ENCODE peak calls at places on chromosomes 11 and 22, in seven cellular contexts. O is hepatic stellate cell; G is progenitor cell of endocrine pancreas; E is posterior vena cava; V is H9; M is upper lobe of right lung; R is naive thymus-derived CD8-positive, alpha-beta T cell. J is an unnamed sample.

GRCh38 chr11:119474682-119475596 is 52.0 kb upstream of the THY1 start:
- DNase-seq in E (peak), V (peak), R (peak), G (peak), O (peak), M (no peak), J (peak)

GRCh38 chr11:130785376-130786110 is 130.7 kb downstream of the SNX19 start:
- DNase-seq in G (no peak), M (no peak), V (no peak), E (no peak), R (no peak), O (no peak), J (no peak)

GRCh38 chr11:65633390-65634139 is 4.3 kb upstream of the SIPA1 start:
- DNase-seq in V (no peak), G (no peak), O (no peak), M (no peak), E (no peak), R (no peak), J (no peak)

GRCh38 chr22:50396751-50397370 is 53.7 kb downstream of the PPP6R2 start:
- DNase-seq in O (no peak), G (no peak), E (no peak), R (no peak), M (no peak), V (no peak), J (no peak)

GRCh38 chr11:73184953-73185671 is 33.0 kb upstream of the P2RY2 start:
- DNase-seq in E (peak), M (peak), O (peak), R (peak), V (peak), G (peak), J (peak)

GRCh38 chr11:11867720-11868119 is 25.9 kb downstream of the USP47 start:
- DNase-seq in M (no peak), V (no peak), R (no peak), E (no peak), O (no peak), G (no peak), J (no peak)

GRCh38 chr11:28058333-28058732 is 49.6 kb downstream of the KIF18A start:
- DNase-seq in E (no peak), O (no peak), R (no peak), M (no peak), V (no peak), G (no peak), J (no peak)

GRCh38 chr11:33682446-33682845 is 18.2 kb downstream of the C11orf91 start:
- DNase-seq in R (no peak), G (no peak), V (no peak), M (no peak), E (no peak), O (no peak), J (no peak)

GRCh38 chr11:115362997-115363396 is 141.2 kb downstream of the CADM1 start:
- DNase-seq in E (no peak), M (no peak), G (no peak), O (no peak), R (no peak), V (no peak), J (no peak)

GRCh38 chr11:60970369-60970774 is 1.1 kb upstream of the CD6 start:
- DNase-seq in M (peak), G (peak), V (peak), E (peak), R (peak), O (peak), J (no peak)

GRCh38 chr11:115126092-115126491 is 378.1 kb downstream of the CADM1 start:
- DNase-seq in R (no peak), G (no peak), E (no peak), M (no peak), O (no peak), V (no peak), J (no peak)

GRCh38 chr11:112989198-112989597 is 28.0 kb downstream of the NCAM1 start:
- DNase-seq in G (no peak), V (no peak), M (no peak), O (no peak), E (no peak), R (no peak), J (no peak)

GRCh38 chr11:15563054-15563453 is 448.3 kb downstream of the INSC start:
- DNase-seq in M (no peak), E (no peak), O (no peak), V (no peak), R (no peak), G (no peak), J (no peak)

GRCh38 chr11:2664886-2665746 is 34.7 kb downstream of the KCNQ1OT1 start:
- DNase-seq in R (no peak), G (peak), E (peak), M (no peak), O (no peak), V (peak), J (no peak)

GRCh38 chr22:49020314-49020713 is 807.4 kb downstream of the BRD1 start:
- DNase-seq in O (no peak), M (no peak), E (no peak), G (no peak), V (no peak), R (no peak), J (no peak)

GRCh38 chr11:2741006-2741376 is 41.2 kb upstream of the KCNQ1OT1 start:
- DNase-seq in G (no peak), R (no peak), V (no peak), O (no peak), E (peak), M (no peak), J (no peak)

GRCh38 chr11:129210831-129211181 is 18.7 kb upstream of the ARHGAP32 start:
- DNase-seq in R (no peak), E (no peak), O (no peak), V (no peak), M (no peak), G (no peak), J (no peak)

GRCh38 chr22:37742374-37743092 is 45.7 kb downstream of the TRIOBP start:
- DNase-seq in G (no peak), O (peak), M (no peak), V (no peak), E (no peak), R (no peak), J (no peak)

GRCh38 chr11:129657866-129658557 is 157.6 kb upstream of the TMEM45B start:
- DNase-seq in E (no peak), O (no peak), M (no peak), G (no peak), V (no peak), R (no peak), J (no peak)

GRCh38 chr11:19679952-19680823 is 32.4 kb upstream of the NAV2 start:
- DNase-seq in E (peak), R (no peak), V (peak), O (peak), G (no peak), M (peak), J (peak)

GRCh38 chr22:18095101-18095805 is 15.4 kb upstream of the TUBA8 start:
- DNase-seq in M (no peak), G (no peak), E (no peak), O (no peak), R (no peak), V (no peak), J (no peak)

GRCh38 chr11:73147771-73148681 is 5.9 kb upstream of the FCHSD2 start:
- DNase-seq in O (no peak), M (no peak), V (no peak), G (no peak), R (no peak), E (no peak), J (no peak)

GRCh38 chr22:47043835-47044721 is 281.6 kb downstream of the TBC1D22A start:
- DNase-seq in E (peak), G (no peak), O (peak), M (peak), V (peak), R (no peak), J (no peak)

GRCh38 chr22:26681395-26681821 is 24.0 kb downstream of the MIAT start:
- DNase-seq in O (peak), V (peak), G (no peak), M (peak), E (no peak), R (no peak), J (no peak)

GRCh38 chr11:112555491-112556364 is 295.1 kb upstream of the PLET1 start:
- DNase-seq in M (peak), R (peak), O (peak), E (no peak), V (peak), G (peak), J (peak)

GRCh38 chr11:65576867-65577755 is 1.3 kb downstream of the EHBP1L1 start:
- DNase-seq in M (peak), G (no peak), E (peak), V (no peak), R (peak), O (peak), J (no peak)

GRCh38 chr11:128407962-128408361 is 179.4 kb downstream of the ETS1 start:
- DNase-seq in E (no peak), O (peak), G (no peak), R (no peak), V (no peak), M (no peak), J (no peak)

GRCh38 chr11:44243633-44244343 is 66.2 kb downstream of the ALX4 start:
- DNase-seq in V (peak), O (no peak), G (no peak), M (no peak), E (no peak), R (no peak), J (no peak)

GRCh38 chr11:8871283-8871775 is 39.7 kb upstream of the AKIP1 start:
- DNase-seq in G (no peak), E (peak), M (peak), O (peak), V (no peak), R (no peak), J (no peak)

GRCh38 chr11:119447664-119448242 is 24.8 kb upstream of the THY1 start:
- DNase-seq in E (no peak), G (no peak), R (no peak), O (no peak), V (no peak), M (no peak), J (no peak)

GRCh38 chr11:102157219-102157618 is 47.0 kb downstream of the YAP1 start:
- DNase-seq in G (no peak), M (no peak), R (no peak), O (no peak), V (no peak), E (no peak), J (no peak)

GRCh38 chr11:8019671-8020597 is 32.8 kb downstream of the EIF3F start:
- DNase-seq in O (peak), E (peak), R (peak), M (peak), V (peak), G (no peak), J (no peak)

GRCh38 chr11:8839957-8840945 is 70.7 kb upstream of the AKIP1 start:
- DNase-seq in O (no peak), M (no peak), E (no peak), R (no peak), G (peak), V (peak), J (no peak)

GRCh38 chr11:831132-831864 is 1.5 kb upstream of the CD151 start:
- DNase-seq in R (no peak), E (no peak), M (no peak), V (no peak), O (no peak), G (no peak), J (no peak)

GRCh38 chr11:117434481-117434880 is 106.8 kb downstream of the CEP164 start:
- DNase-seq in E (no peak), R (no peak), M (no peak), G (no peak), V (no peak), O (no peak), J (no peak)

J was measured in omental fat pad.